ENCODE peak calls at places on chromosomes 11 and 22, in four cellular contexts. J is MM.1S, E is hepatocyte, Q is OCI-LY7. A is an unnamed sample.

GRCh38 chr11:10666556-10666955 is 27.0 kb downstream of the IRAG1 start:
- DNase-seq in E (no peak), Q (no peak), J (no peak), A (peak; percentile 60)

GRCh38 chr11:34331329-34331728 is 26.5 kb downstream of the ABTB2 start:
- DNase-seq in E (no peak), J (no peak), Q (no peak), A (peak; percentile 83)

GRCh38 chr11:94186342-94187203 is 57.9 kb downstream of the PANX1 start:
- DNase-seq in Q (no peak), J (no peak), E (no peak), A (no peak)

GRCh38 chr11:122727101-122727929 is 71.8 kb downstream of the UBASH3B start:
- DNase-seq in J (peak; percentile 90), Q (peak; percentile 63), E (no peak), A (no peak)

GRCh38 chr11:10742460-10743208 is 8.4 kb upstream of the CTR9 start:
- DNase-seq in Q (no peak), J (no peak), E (peak; percentile 31), A (peak; percentile 77)

GRCh38 chr11:74784234-74784633 is 35.6 kb downstream of the RNF169 start:
- DNase-seq in J (no peak), E (no peak), Q (no peak), A (no peak)

GRCh38 chr22:42428760-42429159 is 3.4 kb downstream of the NFAM1 start:
- DNase-seq in Q (no peak), J (no peak), E (peak; percentile 3), A (no peak)

GRCh38 chr11:18313985-18314763 is 7.8 kb downstream of the HPS5 start:
- DNase-seq in E (no peak), J (no peak), Q (no peak), A (peak; percentile 15)

GRCh38 chr11:19810852-19811251 is 98.2 kb downstream of the NAV2 start:
- DNase-seq in E (no peak), Q (no peak), J (no peak), A (no peak)

GRCh38 chr22:17235149-17235655 is 16.0 kb upstream of the ADA2 start:
- DNase-seq in Q (no peak), J (no peak), E (no peak), A (no peak)

GRCh38 chr11:93532285-93532789 is 10.9 kb downstream of the SMCO4 start:
- DNase-seq in Q (no peak), E (peak; percentile 19), J (no peak), A (peak; percentile 53)

DNA sequence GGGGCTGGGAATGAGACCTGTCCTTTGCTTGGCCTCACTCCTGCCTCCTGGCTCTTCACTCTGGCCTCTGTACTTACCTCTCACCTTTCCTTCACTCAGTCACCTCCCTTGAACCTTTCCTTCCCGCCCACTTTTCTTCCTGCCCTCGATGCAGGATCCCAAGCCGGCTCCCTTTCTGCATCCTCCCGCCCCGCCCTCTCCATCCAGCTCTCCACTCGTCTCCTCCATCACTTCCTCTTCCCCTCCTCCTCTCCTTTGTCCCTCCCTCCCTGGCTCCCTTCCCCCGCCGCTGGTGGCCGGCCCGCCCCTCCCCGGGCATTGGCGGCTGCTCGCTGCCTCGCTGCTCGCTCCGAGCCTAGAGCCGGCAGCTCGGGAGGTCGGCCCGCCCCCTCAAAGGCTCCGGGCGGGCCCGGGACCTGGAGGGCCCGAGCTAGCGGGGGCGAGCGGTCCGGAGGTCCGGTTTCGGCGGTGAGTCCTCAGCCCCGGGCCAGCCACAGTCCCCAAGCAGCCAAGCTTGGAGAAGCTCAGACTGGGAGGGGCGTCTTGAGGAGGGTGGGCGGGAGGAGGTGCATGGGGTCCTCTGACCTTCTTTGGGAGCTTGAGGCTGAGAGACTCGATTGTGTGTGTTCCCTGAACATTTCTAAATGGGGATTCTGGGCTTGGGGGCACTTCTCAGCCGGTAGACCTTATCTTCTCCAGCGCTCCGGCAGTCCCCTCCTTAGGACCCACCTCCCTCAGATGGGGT is 13.8 kb downstream of the PHLDB1 start:
- DNase-seq in Q (no peak), E (peak; percentile 91), J (no peak), A (peak; percentile 81)
- H3K79me2 ChIP-seq in Q (no peaks in the 10 kb centered on the region), E (peaks cover 21% of the 10 kb centered on the region), J (no peaks in the 10 kb centered on the region), A (peaks cover 22% of the 10 kb centered on the region)

GRCh38 chr22:25899566-25899965 is 157.6 kb downstream of the MYO18B start:
- DNase-seq in E (no peak), Q (no peak), J (no peak), A (no peak)
- H4K20me1 ChIP-seq in E (no peaks in the 10 kb centered on the region), Q (no peaks in the 10 kb centered on the region), J (no peaks in the 10 kb centered on the region), A (no peaks in the 10 kb centered on the region)

GRCh38 chr11:3137486-3138177 is 27.5 kb downstream of the OSBPL5 start:
- DNase-seq in E (no peak), J (no peak), Q (no peak), A (no peak)

GRCh38 chr11:3136542-3137455 is 28.3 kb downstream of the OSBPL5 start:
- DNase-seq in E (no peak), J (no peak), Q (no peak), A (no peak)

GRCh38 chr11:3139481-3140290 is 25.4 kb downstream of the OSBPL5 start:
- DNase-seq in Q (no peak), J (no peak), E (no peak), A (no peak)

GRCh38 chr11:3139086-3139440 is 26.0 kb downstream of the OSBPL5 start:
- DNase-seq in J (no peak), Q (no peak), E (no peak), A (no peak)

DNA sequence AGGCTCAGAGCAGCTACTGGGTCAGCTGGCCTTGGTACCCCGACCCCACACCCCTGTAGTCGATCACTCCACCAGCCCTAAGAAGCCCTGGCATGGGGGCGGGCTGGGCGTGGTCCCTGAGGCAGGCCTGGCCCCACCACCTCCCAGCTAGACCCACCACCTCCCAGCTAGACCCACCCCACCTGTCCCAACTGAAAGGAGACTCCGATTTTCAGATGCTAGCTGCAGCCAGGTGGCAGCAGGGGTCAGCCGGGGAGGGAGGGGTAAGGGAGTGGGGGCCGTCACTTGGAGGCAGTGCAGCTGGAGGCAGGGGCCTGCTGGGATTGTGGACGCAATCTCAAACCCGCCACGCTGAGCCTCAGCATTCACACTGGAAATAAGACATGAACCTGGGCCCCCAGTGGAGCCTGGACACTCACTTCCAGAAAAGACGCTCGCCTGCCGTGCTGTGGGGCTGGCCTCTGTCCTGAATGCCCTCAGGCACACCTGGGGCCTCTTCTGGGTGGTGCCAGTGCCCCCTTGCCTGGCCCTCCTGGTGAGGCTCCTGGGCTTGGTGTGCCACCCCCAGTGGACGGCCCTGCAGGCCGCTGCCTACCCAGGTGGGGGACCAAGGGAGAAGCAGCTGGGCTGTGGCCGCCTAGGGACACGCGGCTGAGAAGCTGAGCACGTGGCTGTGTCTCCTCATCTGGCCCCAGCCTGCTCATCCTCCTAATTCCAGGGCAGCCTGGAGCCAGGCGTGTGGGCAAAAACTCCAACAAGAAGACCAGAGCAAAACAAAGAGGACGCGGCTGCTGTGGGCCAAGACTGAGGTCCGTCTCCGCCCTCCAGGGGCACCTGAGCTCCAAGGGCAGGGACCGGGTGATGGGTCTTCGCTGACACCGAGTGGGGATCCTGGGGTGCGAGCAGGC is 26.7 kb downstream of the OSBPL5 start:
- DNase-seq in E (no peak), J (no peak), Q (no peak), A (no peak)
- H3K79me2 ChIP-seq in E (no peaks in the 10 kb centered on the region), J (no peaks in the 10 kb centered on the region), Q (no peaks in the 10 kb centered on the region), A (peaks cover 13% of the 10 kb centered on the region)

DNA sequence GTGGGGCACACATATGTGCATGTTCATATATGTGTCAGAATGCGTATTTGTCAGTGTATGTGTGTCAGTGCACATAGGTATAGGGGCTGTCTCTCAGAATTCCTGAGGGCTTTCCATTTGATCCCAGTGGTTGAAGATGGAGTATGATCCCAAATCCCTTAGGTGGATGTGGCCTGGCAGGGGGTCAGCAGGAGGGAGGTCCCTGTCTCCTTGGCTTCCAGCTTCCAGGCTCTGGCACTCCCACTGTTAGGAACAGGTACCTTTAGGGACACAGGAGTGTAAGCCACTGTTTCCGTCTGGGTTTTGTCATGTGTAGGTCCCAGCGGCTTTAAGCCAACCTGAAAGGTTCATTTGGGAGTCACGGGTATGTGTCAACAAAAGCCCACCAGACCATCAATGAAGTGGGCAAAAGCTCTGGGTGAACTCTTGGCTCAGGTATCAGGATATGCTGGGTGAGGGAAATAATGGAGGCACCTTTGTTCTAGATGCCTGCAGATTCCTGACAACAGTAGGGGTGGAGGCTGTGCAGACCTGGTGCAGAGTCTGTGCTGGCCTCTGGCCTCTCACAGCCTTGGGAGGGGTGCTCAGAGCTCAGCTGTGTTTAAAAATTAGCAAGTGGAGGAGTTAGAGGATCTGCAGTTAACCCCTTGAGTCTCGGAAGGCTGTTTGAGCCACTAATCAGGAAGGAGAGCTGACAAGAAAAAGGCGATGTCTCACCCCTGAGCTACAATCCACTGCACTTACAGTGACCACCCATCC is 9.0 kb downstream of the KCNQ1OT1 start:
- DNase-seq in J (no peak), E (no peak), Q (no peak), A (no peak)
- H4K20me1 ChIP-seq in J (no peaks in the 10 kb centered on the region), E (peaks cover 100% of the 10 kb centered on the region), Q (no peaks in the 10 kb centered on the region), A (peaks cover 3% of the 10 kb centered on the region)

DNA sequence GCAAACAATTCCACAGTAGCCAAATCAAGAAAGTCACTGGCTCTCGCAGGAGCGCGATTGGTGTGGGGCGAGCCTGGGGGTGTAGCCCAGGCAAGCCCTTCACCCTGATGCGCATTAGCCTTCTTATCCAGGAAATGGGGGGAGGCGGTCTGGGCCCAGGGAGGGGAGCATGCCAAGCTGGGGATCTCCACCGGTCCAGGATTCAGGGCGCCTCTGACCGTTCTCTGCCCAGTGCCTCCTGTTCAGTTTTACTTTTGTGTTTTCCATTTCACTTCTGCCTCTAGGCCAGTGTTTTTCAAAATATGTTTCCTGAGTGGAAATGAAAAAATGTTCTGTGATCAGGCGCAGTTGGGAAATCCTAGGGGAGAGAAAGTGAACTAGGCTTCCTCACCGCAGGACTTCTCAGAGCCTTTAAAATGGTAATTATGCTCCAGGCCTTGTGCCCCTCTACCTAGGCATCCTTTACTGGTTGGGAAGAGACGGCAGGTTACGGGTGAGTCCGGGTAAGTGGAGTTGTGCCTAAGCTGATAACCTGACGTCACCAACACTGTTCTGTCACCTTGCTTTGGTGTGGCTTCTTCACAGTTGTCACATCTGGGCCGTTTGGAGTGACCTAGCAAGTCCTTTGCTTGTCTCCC is 18.4 kb downstream of the LRP5 start:
- DNase-seq in E (no peak), J (no peak), Q (no peak), A (no peak)
- H3K79me2 ChIP-seq in E (peaks cover 93% of the 10 kb centered on the region), J (no peaks in the 10 kb centered on the region), Q (no peaks in the 10 kb centered on the region), A (no peaks in the 10 kb centered on the region)

A was measured in fibroblast of lung.